ENCODE peak calls at places on chromosomes 3 and 15, in five cellular contexts. One of them, this sample, is unnamed.

GRCh38 chr3:9780451-9780797 is 10.7 kb upstream of the CAMK1 start:
- DNase-seq in ovary: no peak
- DNase-seq in GM23338: no peak
- DNase-seq in A549: no peak
- DNase-seq in kidney: peak
- DNase-seq in this sample: peak

GRCh38 chr3:34008191-34008590 is 209.8 kb downstream of the PDCD6IP start:
- DNase-seq in ovary: no peak
- DNase-seq in GM23338: peak
- DNase-seq in A549: no peak
- DNase-seq in kidney: no peak
- DNase-seq in this sample: no peak

GRCh38 chr3:72143322-72143721 is 358.4 kb upstream of the PROK2 start:
- DNase-seq in ovary: no peak
- DNase-seq in GM23338: no peak
- DNase-seq in A549: no peak
- DNase-seq in kidney: no peak
- DNase-seq in this sample: no peak

GRCh38 chr15:70541511-70541910 is 221.8 kb downstream of the UACA start:
- DNase-seq in ovary: no peak
- DNase-seq in GM23338: no peak
- DNase-seq in A549: no peak
- DNase-seq in kidney: no peak
- DNase-seq in this sample: peak

GRCh38 chr3:62097121-62097520 is 276.2 kb downstream of the FEZF2 start:
- DNase-seq in ovary: peak
- DNase-seq in GM23338: no peak
- DNase-seq in A549: no peak
- DNase-seq in kidney: no peak
- DNase-seq in this sample: no peak

GRCh38 chr3:173893066-173893465 is 495.5 kb downstream of the NLGN1 start:
- DNase-seq in ovary: no peak
- DNase-seq in GM23338: no peak
- DNase-seq in A549: no peak
- DNase-seq in kidney: no peak
- DNase-seq in this sample: no peak

GRCh38 chr15:57591237-57591821 is 375 bp upstream of the MYZAP start:
- DNase-seq in ovary: peak
- DNase-seq in GM23338: peak
- DNase-seq in A549: no peak
- DNase-seq in kidney: no peak
- DNase-seq in this sample: no peak

GRCh38 chr15:79943820-79944219 is 27.2 kb downstream of the BCL2A1 start:
- DNase-seq in ovary: no peak
- DNase-seq in GM23338: no peak
- DNase-seq in A549: peak
- DNase-seq in kidney: no peak
- DNase-seq in this sample: no peak

GRCh38 chr3:104952587-104952986 is 414.1 kb upstream of the ALCAM start:
- DNase-seq in ovary: no peak
- DNase-seq in GM23338: no peak
- DNase-seq in A549: peak
- DNase-seq in kidney: no peak
- DNase-seq in this sample: no peak

GRCh38 chr3:101066776-101067175 is 73.6 kb upstream of the ABI3BP start:
- DNase-seq in ovary: no peak
- DNase-seq in GM23338: no peak
- DNase-seq in A549: no peak
- DNase-seq in kidney: no peak
- DNase-seq in this sample: no peak

GRCh38 chr3:33089515-33089914 is 7.4 kb downstream of the GLB1 start:
- DNase-seq in ovary: no peak
- DNase-seq in GM23338: no peak
- DNase-seq in A549: no peak
- DNase-seq in kidney: no peak
- DNase-seq in this sample: no peak

GRCh38 chr15:75348563-75349350 is 1.9 kb downstream of the NEIL1 start:
- DNase-seq in ovary: no peak
- DNase-seq in GM23338: peak
- DNase-seq in A549: no peak
- DNase-seq in kidney: peak
- DNase-seq in this sample: peak

GRCh38 chr15:47293763-47294162 is 423.5 kb upstream of the SEMA6D start:
- DNase-seq in ovary: peak
- DNase-seq in GM23338: peak
- DNase-seq in A549: no peak
- DNase-seq in kidney: peak
- DNase-seq in this sample: no peak

GRCh38 chr3:131812433-131812832 is 222.4 kb downstream of the CPNE4 start:
- DNase-seq in ovary: no peak
- DNase-seq in GM23338: no peak
- DNase-seq in A549: no peak
- DNase-seq in kidney: no peak
- DNase-seq in this sample: no peak

GRCh38 chr3:152021951-152022461 is 148.6 kb downstream of the SUCNR1 start:
- DNase-seq in ovary: no peak
- DNase-seq in GM23338: no peak
- DNase-seq in A549: peak
- DNase-seq in kidney: peak
- DNase-seq in this sample: peak

GRCh38 chr3:53880396-53881345 is 1.3 kb downstream of the ACTR8 start:
- DNase-seq in ovary: no peak
- DNase-seq in GM23338: peak
- DNase-seq in A549: no peak
- DNase-seq in kidney: no peak
- DNase-seq in this sample: no peak

GRCh38 chr15:76978522-76979330 is 16.2 kb upstream of the PSTPIP1 start:
- DNase-seq in ovary: no peak
- DNase-seq in GM23338: no peak
- DNase-seq in A549: no peak
- DNase-seq in kidney: no peak
- DNase-seq in this sample: no peak

GRCh38 chr3:15796331-15796730 is 1.4 kb downstream of the ANKRD28 start:
- DNase-seq in ovary: no peak
- DNase-seq in GM23338: no peak
- DNase-seq in A549: no peak
- DNase-seq in kidney: no peak
- DNase-seq in this sample: no peak

GRCh38 chr3:173467501-173467900 is 70.0 kb downstream of the NLGN1 start:
- DNase-seq in ovary: no peak
- DNase-seq in GM23338: no peak
- DNase-seq in A549: no peak
- DNase-seq in kidney: no peak
- DNase-seq in this sample: no peak

GRCh38 chr3:189270248-189270832 is 98.6 kb downstream of the TPRG1 start:
- DNase-seq in ovary: no peak
- DNase-seq in GM23338: peak
- DNase-seq in A549: peak
- DNase-seq in kidney: peak
- DNase-seq in this sample: no peak

GRCh38 chr3:196339493-196340254 is 1.5 kb upstream of the TM4SF19 start:
- DNase-seq in ovary: no peak
- DNase-seq in GM23338: no peak
- DNase-seq in A549: peak
- DNase-seq in kidney: no peak
- DNase-seq in this sample: no peak

GRCh38 chr3:58404396-58404795 is 29.2 kb downstream of the PDHB start:
- DNase-seq in ovary: no peak
- DNase-seq in GM23338: no peak
- DNase-seq in A549: no peak
- DNase-seq in kidney: no peak
- DNase-seq in this sample: no peak

GRCh38 chr3:89762360-89762759 is 654.9 kb downstream of the EPHA3 start:
- DNase-seq in ovary: no peak
- DNase-seq in GM23338: no peak
- DNase-seq in A549: no peak
- DNase-seq in kidney: no peak
- DNase-seq in this sample: no peak

GRCh38 chr3:188243124-188243795 is 89.3 kb downstream of the LPP start:
- DNase-seq in ovary: no peak
- DNase-seq in GM23338: no peak
- DNase-seq in A549: no peak
- DNase-seq in kidney: no peak
- DNase-seq in this sample: no peak

GRCh38 chr15:52733078-52733477 is 53.9 kb upstream of the ATOSA start:
- DNase-seq in ovary: no peak
- DNase-seq in GM23338: no peak
- DNase-seq in A549: no peak
- DNase-seq in kidney: no peak
- DNase-seq in this sample: no peak

GRCh38 chr3:48451270-48451669 is 4.7 kb downstream of the ATRIP start:
- DNase-seq in ovary: no peak
- DNase-seq in GM23338: no peak
- DNase-seq in A549: no peak
- DNase-seq in kidney: no peak
- DNase-seq in this sample: peak

GRCh38 chr3:118199044-118199443 is 835.6 kb downstream of the IGSF11 start:
- DNase-seq in ovary: no peak
- DNase-seq in GM23338: no peak
- DNase-seq in A549: no peak
- DNase-seq in kidney: no peak
- DNase-seq in this sample: no peak

GRCh38 chr15:66653398-66653797 is 48.6 kb upstream of the SMAD6 start:
- DNase-seq in ovary: no peak
- DNase-seq in GM23338: no peak
- DNase-seq in A549: no peak
- DNase-seq in kidney: no peak
- DNase-seq in this sample: no peak
- H3K27ac ChIP-seq in ovary: no peak
- H3K27ac ChIP-seq in GM23338: no peak
- H3K27ac ChIP-seq in A549: no peak
- H3K27ac ChIP-seq in kidney: no peak
- H3K27ac ChIP-seq in this sample: no peak

DNA sequence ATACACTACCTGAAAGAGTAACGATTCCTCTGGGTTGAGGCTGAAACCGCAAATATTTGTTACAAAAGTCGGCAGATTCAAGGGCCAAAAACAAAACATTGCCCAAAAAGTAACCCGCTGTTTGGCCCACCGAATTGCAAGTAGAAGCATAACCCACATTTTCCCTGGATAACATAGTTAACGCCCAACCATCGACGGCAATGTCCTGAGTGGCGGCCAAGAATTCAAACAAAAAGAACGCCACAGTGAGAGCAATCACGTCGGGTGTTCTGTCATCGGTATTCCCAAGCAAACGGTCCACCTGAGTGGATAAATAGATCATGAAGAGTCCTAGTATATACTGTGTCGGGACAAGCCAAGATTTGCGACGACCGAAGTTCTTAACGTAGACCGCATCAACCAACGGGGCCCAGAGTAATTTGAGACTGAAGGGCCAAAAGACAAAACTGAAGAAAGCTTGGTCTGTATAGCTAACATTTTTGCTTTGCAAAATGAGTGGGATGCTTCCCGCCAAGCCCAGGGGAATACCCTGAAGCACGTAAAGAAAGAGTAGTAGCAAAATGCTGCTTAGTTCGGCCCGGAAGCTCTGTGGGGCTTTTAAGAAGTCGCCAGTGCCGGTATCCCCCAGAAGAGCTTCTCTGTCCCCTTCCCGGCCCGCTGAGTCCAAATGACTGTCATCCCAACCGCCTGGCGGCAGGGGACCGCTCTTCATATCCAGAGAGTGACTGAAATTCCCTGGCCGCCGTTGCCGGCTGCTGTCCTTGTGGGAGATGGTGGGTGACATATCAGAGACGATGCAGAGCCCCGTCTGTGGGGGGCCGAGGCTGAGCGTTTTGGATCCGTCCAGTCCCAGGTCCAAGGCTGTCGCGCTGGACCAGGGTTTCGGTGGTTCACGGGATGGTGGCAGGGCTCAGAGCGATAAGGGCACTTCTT is 747 bp downstream of the SLC33A1 start:
- DNase-seq in ovary: peak
- DNase-seq in GM23338: peak
- DNase-seq in A549: peak
- DNase-seq in kidney: peak
- DNase-seq in this sample: peak
- TF ChIP-seq CTCF in ovary: no peak
- TF ChIP-seq CTCF in GM23338: no peak
- TF ChIP-seq CTCF in A549: no peak
- TF ChIP-seq CTCF in kidney: peak
- TF ChIP-seq CTCF in this sample: peak

DNA sequence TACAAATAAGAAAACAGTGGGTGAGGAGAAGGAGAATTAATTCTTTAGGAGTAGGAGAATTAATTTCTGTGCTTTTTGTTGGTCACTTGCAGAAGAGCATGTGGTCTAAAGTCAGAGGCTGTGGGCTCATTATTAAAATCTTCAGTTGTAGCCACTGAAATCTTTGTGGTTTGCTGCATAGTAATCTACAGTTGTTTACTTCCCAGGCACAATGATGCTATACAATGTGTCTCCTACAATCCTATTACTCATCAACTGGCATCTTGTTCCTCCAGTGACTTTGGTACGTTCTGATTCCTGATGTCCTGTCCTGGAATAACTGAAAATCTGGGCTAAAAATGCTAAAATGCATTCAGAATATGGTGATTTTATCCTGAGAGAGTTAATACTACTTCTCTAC is 21.0 kb downstream of the IFT122 start:
- DNase-seq in ovary: no peak
- DNase-seq in GM23338: no peak
- DNase-seq in A549: no peak
- DNase-seq in kidney: no peak
- DNase-seq in this sample: no peak
- H3K27ac ChIP-seq in ovary: no peak
- H3K27ac ChIP-seq in GM23338: no peak
- H3K27ac ChIP-seq in A549: no peak
- H3K27ac ChIP-seq in kidney: no peak
- H3K27ac ChIP-seq in this sample: no peak

GRCh38 chr3:28247286-28247685 is 5.9 kb downstream of the CMC1 start:
- DNase-seq in ovary: no peak
- DNase-seq in GM23338: no peak
- DNase-seq in A549: no peak
- DNase-seq in kidney: no peak
- DNase-seq in this sample: no peak

GRCh38 chr3:28253040-28253715 is 11.8 kb downstream of the CMC1 start:
- DNase-seq in ovary: no peak
- DNase-seq in GM23338: peak
- DNase-seq in A549: no peak
- DNase-seq in kidney: no peak
- DNase-seq in this sample: no peak

GRCh38 chr3:28252016-28252415 is 10.6 kb downstream of the CMC1 start:
- DNase-seq in ovary: no peak
- DNase-seq in GM23338: no peak
- DNase-seq in A549: no peak
- DNase-seq in kidney: no peak
- DNase-seq in this sample: no peak

GRCh38 chr3:28250999-28251398 is 9.6 kb downstream of the CMC1 start:
- DNase-seq in ovary: no peak
- DNase-seq in GM23338: no peak
- DNase-seq in A549: no peak
- DNase-seq in kidney: no peak
- DNase-seq in this sample: no peak
- TF ChIP-seq CTCF in ovary: no peak
- TF ChIP-seq CTCF in GM23338: no peak
- TF ChIP-seq CTCF in A549: no peak
- TF ChIP-seq CTCF in kidney: no peak
- TF ChIP-seq CTCF in this sample: no peak

GRCh38 chr3:194489736-194490612 is 3.2 kb upstream of the ATP13A3 start:
- DNase-seq in ovary: no peak
- DNase-seq in GM23338: no peak
- DNase-seq in A549: no peak
- DNase-seq in kidney: no peak
- DNase-seq in this sample: no peak
- H3K27ac ChIP-seq in ovary: no peak
- H3K27ac ChIP-seq in GM23338: no peak
- H3K27ac ChIP-seq in A549: peak
- H3K27ac ChIP-seq in kidney: no peak
- H3K27ac ChIP-seq in this sample: peak

GRCh38 chr3:52227117-52227516 is 1.7 kb upstream of the TLR9 start:
- DNase-seq in ovary: no peak
- DNase-seq in GM23338: no peak
- DNase-seq in A549: no peak
- DNase-seq in kidney: no peak
- DNase-seq in this sample: no peak
- TF ChIP-seq CTCF in ovary: no peak
- TF ChIP-seq CTCF in GM23338: peak
- TF ChIP-seq CTCF in A549: no peak
- TF ChIP-seq CTCF in kidney: no peak
- TF ChIP-seq CTCF in this sample: no peak